ENCODE peak calls at places on chromosomes 2 and 18, in nine cellular contexts. H is tibial artery; J is neural progenitor cell; X is CD8-positive, alpha-beta T cell; L is spleen; B is astrocyte; R is mucosa of descending colon; I is PC-9; W is body of pancreas. F is an unnamed sample. For H3K36me3, the result is how much of the 10 kb centered on the place peaks cover.

GRCh38 chr2:85009019-85009618 is 38.2 kb downstream of the KCMF1 start:
- DNase-seq in H (no peak), J (no peak), X (peak), L (no peak), B (no peak), R (no peak), I (no peak), W (no peak), F (no peak)

GRCh38 chr2:102346381-102347130 is 9.0 kb upstream of the IL18R1 start:
- DNase-seq in H (no peak), J (no peak), X (no peak), L (no peak), B (no peak), R (no peak), I (no peak), W (no peak), F (no peak)

GRCh38 chr18:7664024-7664312 is 96.9 kb downstream of the PTPRM start:
- DNase-seq in H (no peak), J (no peak), X (no peak), L (peak), B (no peak), R (no peak), I (no peak), W (no peak), F (no peak)

GRCh38 chr2:102193074-102193473 is 6.3 kb downstream of the IL1RL2 start:
- DNase-seq in H (no peak), J (no peak), X (no peak), L (no peak), B (peak), R (no peak), I (no peak), W (no peak), F (no peak)

GRCh38 chr2:240820607-240821428 is 799 bp upstream of the KIF1A start:
- DNase-seq in H (no peak), J (peak), X (no peak), L (peak), B (no peak), R (no peak), I (no peak), W (no peak), F (no peak)

GRCh38 chr2:217903142-217903858 is 99.5 kb downstream of the TNS1 start:
- DNase-seq in H (no peak), J (no peak), X (no peak), L (no peak), B (no peak), R (no peak), I (no peak), W (no peak), F (no peak)

GRCh38 chr18:21145371-21145770 is 33.8 kb upstream of the ROCK1 start:
- DNase-seq in H (no peak), J (no peak), X (no peak), L (no peak), B (no peak), R (no peak), I (no peak), W (no peak), F (no peak)

GRCh38 chr2:26011609-26011989 is 22.3 kb upstream of the RAB10 start:
- DNase-seq in H (no peak), J (no peak), X (no peak), L (no peak), B (no peak), R (no peak), I (no peak), W (no peak), F (no peak)

GRCh38 chr2:23495661-23496114 is 110.7 kb downstream of the KLHL29 start:
- DNase-seq in H (no peak), J (no peak), X (no peak), L (peak), B (no peak), R (no peak), I (no peak), W (no peak), F (no peak)

GRCh38 chr2:202375006-202375610 is 1.0 kb upstream of the BMPR2 start:
- DNase-seq in H (peak), J (peak), X (peak), L (peak), B (peak), R (peak), I (peak), W (peak), F (peak)

GRCh38 chr18:31506024-31506742 is 8.2 kb downstream of the DSG2 start:
- DNase-seq in H (no peak), J (no peak), X (no peak), L (no peak), B (peak), R (no peak), I (no peak), W (no peak), F (no peak)

GRCh38 chr2:23659773-23660172 is 267.1 kb downstream of the ATAD2B start:
- DNase-seq in H (no peak), J (no peak), X (no peak), L (no peak), B (no peak), R (no peak), I (no peak), W (no peak), F (no peak)

GRCh38 chr2:241659150-241659739 is 21.8 kb downstream of the ATG4B start:
- DNase-seq in H (no peak), J (peak), X (no peak), L (no peak), B (peak), R (peak), I (peak), W (peak), F (peak)

DNA sequence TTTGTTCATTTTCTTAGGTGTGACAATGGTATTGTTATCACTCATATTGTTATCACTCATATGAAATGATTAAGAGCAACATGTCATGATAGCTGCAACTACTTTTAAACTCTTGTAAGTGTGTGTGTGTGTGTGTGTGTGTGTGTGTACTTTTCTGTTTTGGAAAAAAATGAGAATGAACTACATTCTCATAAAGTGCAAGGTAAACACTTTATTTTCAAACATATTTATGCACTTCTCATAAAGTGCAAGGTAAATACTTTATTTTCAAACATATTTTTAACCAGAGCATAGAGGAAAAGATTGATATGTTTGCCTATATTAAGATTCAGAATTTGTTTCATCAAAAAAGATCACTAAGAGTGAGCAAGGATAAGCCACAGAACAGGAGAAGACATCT is 99.8 kb downstream of the TEX51 start:
- DNase-seq in H (no peak), J (no peak), X (no peak), L (no peak), B (no peak), R (no peak), I (no peak), W (no peak), F (no peak)
- H3K4me3 ChIP-seq in H (no peak), J (no peak), X (no peak), L (no peak), B (no peak), R (no peak), I (no peak), W (no peak), F (no peak)

GRCh38 chr2:43980902-43981301 is 14.9 kb downstream of the LRPPRC start:
- DNase-seq in H (no peak), J (no peak), X (no peak), L (no peak), B (no peak), R (no peak), I (no peak), W (no peak), F (no peak)

DNA sequence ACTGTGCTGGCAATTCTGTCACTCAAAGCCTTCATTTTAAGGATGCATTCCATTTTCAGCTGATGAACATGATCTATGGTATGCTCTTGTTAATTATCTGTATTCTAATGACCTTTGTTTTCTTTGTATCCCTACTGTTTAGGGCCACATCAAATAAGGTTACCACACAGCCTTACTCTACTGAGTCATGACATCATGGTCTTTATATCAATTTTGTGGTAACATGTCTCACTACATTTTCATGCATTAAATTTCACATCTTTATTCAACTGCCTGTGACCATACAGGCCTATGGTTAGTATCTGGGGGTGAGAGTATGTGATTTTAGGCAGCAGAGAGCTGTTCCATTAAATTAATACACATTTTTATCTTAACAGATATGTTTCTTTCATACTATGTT is 18.1 kb downstream of the LRPPRC start:
- DNase-seq in H (no peak), J (no peak), X (no peak), L (no peak), B (no peak), R (no peak), I (no peak), W (no peak), F (no peak)
- H3K36me3 ChIP-seq in H (half or more), J (half or more), X (under half), L (half or more), B (under half), R (under half), I (half or more), W (under half), F (half or more)

GRCh38 chr2:136019825-136020224 is 34.4 kb upstream of the DARS1 start:
- DNase-seq in H (no peak), J (no peak), X (no peak), L (no peak), B (no peak), R (no peak), I (no peak), W (no peak), F (peak)

GRCh38 chr2:136021406-136021805 is 36.0 kb upstream of the DARS1 start:
- DNase-seq in H (no peak), J (no peak), X (no peak), L (no peak), B (no peak), R (no peak), I (no peak), W (no peak), F (no peak)

GRCh38 chr2:136020831-136021230 is 35.4 kb upstream of the DARS1 start:
- DNase-seq in H (no peak), J (peak), X (no peak), L (no peak), B (no peak), R (no peak), I (no peak), W (no peak), F (no peak)

GRCh38 chr2:136017786-136018185 is 32.4 kb upstream of the DARS1 start:
- DNase-seq in H (no peak), J (no peak), X (no peak), L (no peak), B (no peak), R (no peak), I (no peak), W (no peak), F (no peak)

DNA sequence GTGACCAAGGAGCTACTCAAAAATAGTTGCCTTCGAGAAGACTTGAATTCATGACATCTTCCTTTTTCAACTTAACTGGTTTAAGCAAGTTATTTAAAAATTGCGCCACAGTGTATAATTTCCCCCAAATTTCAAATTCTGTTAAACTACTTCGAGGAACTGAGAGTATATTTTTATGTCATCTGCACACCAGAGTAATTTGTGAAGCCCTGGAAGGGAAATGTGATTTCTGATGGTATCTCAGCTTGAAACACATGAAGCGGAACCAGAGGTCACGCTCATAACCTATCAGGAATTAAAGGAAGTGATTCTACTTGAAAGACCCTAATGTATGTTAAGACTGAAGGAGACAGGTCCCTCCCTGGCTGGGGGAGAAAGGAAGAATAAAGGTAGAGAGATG is 33.9 kb upstream of the DARS1 start:
- DNase-seq in H (no peak), J (no peak), X (no peak), L (no peak), B (no peak), R (no peak), I (no peak), W (no peak), F (no peak)
- H3K4me3 ChIP-seq in H (no peak), J (no peak), X (no peak), L (no peak), B (no peak), R (no peak), I (no peak), W (no peak), F (no peak)

DNA sequence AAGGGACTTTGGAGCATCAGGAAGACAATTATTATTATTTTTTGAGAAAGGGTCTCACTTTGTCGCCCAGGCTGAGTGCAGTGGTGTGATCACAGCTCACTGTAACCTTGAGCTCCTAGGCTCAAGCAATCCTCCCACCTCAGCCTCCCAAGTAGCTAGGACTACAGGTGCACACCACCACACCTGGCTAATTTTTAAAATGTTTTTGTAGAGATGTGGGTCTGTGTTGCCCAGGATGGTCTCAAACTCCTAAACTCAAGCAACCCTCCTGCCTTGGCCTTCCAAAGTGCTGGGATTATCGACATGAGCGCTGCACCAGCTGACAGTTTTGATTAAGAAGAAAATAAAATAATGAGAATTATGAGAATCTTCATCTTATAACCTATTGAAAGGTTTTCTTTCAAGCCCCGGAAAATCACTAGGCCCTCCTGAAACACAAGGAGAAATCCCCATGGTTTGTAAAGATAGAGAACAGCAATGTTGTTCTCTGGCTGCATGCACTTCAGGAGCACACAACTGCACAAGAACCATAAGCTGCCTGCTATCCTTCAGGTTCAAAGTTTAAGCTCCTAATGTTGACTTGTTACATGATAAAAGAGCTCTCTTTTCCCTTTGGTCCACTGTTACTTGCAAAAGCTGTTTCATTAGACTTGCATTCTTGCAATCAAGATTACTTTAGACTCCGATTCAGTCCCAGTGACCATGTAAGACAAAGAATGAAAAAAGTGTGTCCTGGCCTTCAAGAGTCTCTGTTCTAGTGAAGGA is 16.8 kb downstream of the NPC1 start:
- DNase-seq in H (no peak), J (no peak), X (no peak), L (no peak), B (no peak), R (no peak), I (no peak), W (no peak), F (no peak)
- H3K36me3 ChIP-seq in H (half or more), J (under half), X (under half), L (half or more), B (under half), R (under half), I (under half), W (under half), F (under half)

GRCh38 chr2:38073211-38074005 is 2.5 kb downstream of the CYP1B1 start:
- DNase-seq in H (no peak), J (peak), X (no peak), L (no peak), B (no peak), R (no peak), I (peak), W (no peak), F (peak)

GRCh38 chr2:38074775-38075435 is 1.0 kb downstream of the CYP1B1 start:
- DNase-seq in H (no peak), J (peak), X (no peak), L (peak), B (peak), R (peak), I (peak), W (no peak), F (peak)

GRCh38 chr2:38076250-38076709 is 329 bp upstream of the CYP1B1 start:
- DNase-seq in H (peak), J (peak), X (no peak), L (peak), B (peak), R (peak), I (no peak), W (peak), F (peak)

GRCh38 chr2:38075436-38076249 is at the start of gene CYP1B1:
- DNase-seq in H (peak), J (peak), X (no peak), L (peak), B (peak), R (peak), I (no peak), W (peak), F (no peak)

DNA sequence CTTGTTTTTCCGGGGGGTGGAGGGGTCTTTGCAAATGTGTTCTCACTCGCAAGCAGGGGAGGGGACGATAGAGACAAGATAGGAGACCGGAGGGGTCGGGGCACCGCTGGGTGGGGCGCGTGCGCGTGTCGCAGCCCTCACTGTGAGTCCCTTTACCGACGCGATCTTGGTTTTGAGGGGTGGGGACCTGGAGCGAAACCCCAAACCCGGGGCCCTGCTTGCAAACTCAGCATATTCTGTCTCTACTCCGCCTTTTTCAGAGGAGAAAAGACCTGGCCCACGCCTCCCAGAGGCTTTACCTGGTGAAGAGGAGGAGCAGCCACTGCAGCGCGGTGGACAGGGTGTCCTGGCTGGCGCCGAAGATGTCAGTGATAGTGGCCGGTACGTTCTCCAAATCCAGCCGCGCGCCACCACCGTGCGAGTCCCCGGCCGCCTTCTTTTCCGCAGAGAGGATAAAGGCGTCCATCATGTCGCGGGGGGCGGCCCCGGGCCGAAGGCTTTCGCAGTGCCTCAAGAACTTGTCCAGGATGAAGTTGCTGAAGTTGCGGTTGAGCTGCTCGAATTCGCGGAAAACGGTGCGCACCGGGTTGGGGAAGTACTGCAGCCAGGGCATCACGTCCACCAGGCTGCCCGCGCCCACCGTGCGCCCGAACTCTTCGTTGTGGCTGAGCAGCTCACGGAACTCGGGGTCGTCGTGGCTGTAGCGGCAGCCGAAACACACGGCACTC is 1.7 kb downstream of the CYP1B1 start:
- DNase-seq in H (no peak), J (peak), X (no peak), L (peak), B (no peak), R (peak), I (peak), W (no peak), F (peak)
- H3K4me3 ChIP-seq in H (peak), J (peak), X (no peak), L (peak), B (peak), R (no peak), I (peak), W (no peak), F (peak)

DNA sequence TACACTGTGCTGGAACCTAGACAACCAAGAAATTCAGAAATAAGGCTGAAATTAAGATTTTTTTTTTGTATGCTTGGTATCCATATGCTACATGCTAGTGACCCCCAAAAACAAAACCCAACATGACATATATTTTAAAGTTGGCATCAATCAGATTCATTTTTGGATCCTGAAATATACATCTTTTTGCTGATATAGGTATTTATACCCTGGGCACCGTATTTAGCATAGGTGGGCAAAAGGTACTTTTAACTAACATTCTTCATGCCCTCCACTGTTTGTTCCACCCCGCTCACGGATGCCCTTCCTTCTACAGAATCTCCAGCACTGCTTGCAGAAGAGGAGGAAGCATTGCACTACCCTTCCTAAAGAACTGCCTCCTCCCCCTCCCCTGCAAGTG is 52.6 kb downstream of the SPOPL start:
- DNase-seq in H (no peak), J (no peak), X (no peak), L (no peak), B (no peak), R (no peak), I (no peak), W (no peak), F (no peak)
- H3K36me3 ChIP-seq in H (under half), J (under half), X (under half), L (half or more), B (under half), R (under half), I (under half), W (under half), F (under half)

GRCh38 chr2:36964496-36965058 is 1.8 kb downstream of the STRN start:
- DNase-seq in H (no peak), J (no peak), X (no peak), L (no peak), B (no peak), R (no peak), I (no peak), W (no peak), F (no peak)

GRCh38 chr2:36965751-36966369 is 476 bp downstream of the STRN start:
- DNase-seq in H (peak), J (peak), X (peak), L (no peak), B (no peak), R (peak), I (no peak), W (peak), F (no peak)

GRCh38 chr2:36963106-36963505 is 3.2 kb downstream of the STRN start:
- DNase-seq in H (no peak), J (no peak), X (no peak), L (no peak), B (no peak), R (no peak), I (peak), W (no peak), F (no peak)

GRCh38 chr2:36966370-36967235 is at the start of gene STRN:
- DNase-seq in H (peak), J (peak), X (peak), L (peak), B (peak), R (peak), I (peak), W (peak), F (peak)

GRCh38 chr2:36963734-36964133 is 2.6 kb downstream of the STRN start:
- DNase-seq in H (no peak), J (no peak), X (no peak), L (no peak), B (no peak), R (no peak), I (no peak), W (no peak), F (no peak)
- H3K4me3 ChIP-seq in H (no peak), J (no peak), X (no peak), L (no peak), B (no peak), R (no peak), I (peak), W (no peak), F (no peak)

DNA sequence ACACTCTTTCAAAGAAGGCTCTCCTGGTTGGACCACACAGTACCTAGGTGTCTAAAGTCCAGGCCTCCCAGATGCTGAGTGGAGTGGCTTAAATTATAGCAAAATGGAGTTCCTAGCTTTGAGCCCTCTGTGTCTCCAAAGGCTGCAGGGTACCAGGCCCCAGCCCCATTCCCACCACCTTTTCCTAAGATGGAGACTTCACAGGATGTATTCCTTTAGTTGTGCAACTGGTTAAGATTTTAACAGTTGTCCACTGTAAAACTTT is 4.9 kb downstream of the SMAD7 start:
- DNase-seq in H (no peak), J (no peak), X (no peak), L (no peak), B (no peak), R (no peak), I (no peak), W (no peak), F (no peak)
- H3K36me3 ChIP-seq in H (under half), J (under half), X (under half), L (half or more), B (under half), R (under half), I (under half), W (under half), F (half or more)

GRCh38 chr2:36965196-36965595 is 1.1 kb downstream of the STRN start:
- DNase-seq in H (no peak), J (no peak), X (no peak), L (no peak), B (no peak), R (no peak), I (no peak), W (no peak), F (no peak)
- H3K4me3 ChIP-seq in H (peak), J (peak), X (peak), L (peak), B (peak), R (no peak), I (peak), W (no peak), F (peak)